ENCODE peak calls at places on chromosomes 7 and 10, in seven cellular contexts. One of them, this sample, is unnamed.
A peak's percentile ranks its signal among the peaks of the same experiment; 100 is the strongest.

GRCh38 chr10:70212277-70212676 is 21.0 kb downstream of the PPA1 start:
- DNase-seq in H7: no peak
- DNase-seq in AG09309: no peak
- DNase-seq in esophagus squamous epithelium: no peak
- DNase-seq in SK-N-DZ: no peak
- DNase-seq in HuH-7: no peak
- DNase-seq in activated naive CD4-positive, alpha-beta T cell: no peak
- DNase-seq in this sample: no peak

GRCh38 chr7:2109251-2109935 is 123.4 kb downstream of the MAD1L1 start:
- DNase-seq in activated naive CD4-positive, alpha-beta T cell: no peak
- DNase-seq in SK-N-DZ: no peak
- DNase-seq in HuH-7: no peak
- DNase-seq in H7: no peak
- DNase-seq in AG09309: no peak
- DNase-seq in esophagus squamous epithelium: no peak
- DNase-seq in this sample: no peak

GRCh38 chr10:120607710-120608703 is 151.0 kb downstream of the PLPP4 start:
- DNase-seq in esophagus squamous epithelium: no peak
- DNase-seq in AG09309: no peak
- DNase-seq in H7: no peak
- DNase-seq in SK-N-DZ: no peak
- DNase-seq in activated naive CD4-positive, alpha-beta T cell: no peak
- DNase-seq in HuH-7: no peak
- DNase-seq in this sample: no peak

GRCh38 chr10:51297438-51297837 is 223.2 kb downstream of the PRKG1 start:
- DNase-seq in H7: no peak
- DNase-seq in activated naive CD4-positive, alpha-beta T cell: no peak
- DNase-seq in esophagus squamous epithelium: no peak
- DNase-seq in AG09309: no peak
- DNase-seq in SK-N-DZ: no peak
- DNase-seq in HuH-7: no peak
- DNase-seq in this sample: no peak

GRCh38 chr10:110827410-110827809 is 44.3 kb upstream of the PDCD4 start:
- DNase-seq in AG09309: peak; percentile 27
- DNase-seq in activated naive CD4-positive, alpha-beta T cell: no peak
- DNase-seq in esophagus squamous epithelium: no peak
- DNase-seq in SK-N-DZ: no peak
- DNase-seq in HuH-7: no peak
- DNase-seq in H7: no peak
- DNase-seq in this sample: no peak

GRCh38 chr10:26801831-26802230 is 58.9 kb downstream of the ABI1 start:
- DNase-seq in esophagus squamous epithelium: no peak
- DNase-seq in activated naive CD4-positive, alpha-beta T cell: no peak
- DNase-seq in SK-N-DZ: no peak
- DNase-seq in H7: no peak
- DNase-seq in AG09309: no peak
- DNase-seq in HuH-7: no peak
- DNase-seq in this sample: no peak

GRCh38 chr7:111138196-111138569 is 47.3 kb downstream of the LRRN3 start:
- DNase-seq in esophagus squamous epithelium: no peak
- DNase-seq in SK-N-DZ: no peak
- DNase-seq in H7: no peak
- DNase-seq in AG09309: no peak
- DNase-seq in HuH-7: no peak
- DNase-seq in activated naive CD4-positive, alpha-beta T cell: peak; percentile 25
- DNase-seq in this sample: no peak

GRCh38 chr10:93579089-93579488 is 12.6 kb downstream of the FFAR4 start:
- DNase-seq in H7: no peak
- DNase-seq in SK-N-DZ: no peak
- DNase-seq in HuH-7: peak; percentile 45
- DNase-seq in AG09309: no peak
- DNase-seq in esophagus squamous epithelium: no peak
- DNase-seq in activated naive CD4-positive, alpha-beta T cell: no peak
- DNase-seq in this sample: peak; percentile 44

GRCh38 chr10:128843972-128844371 is 623.1 kb upstream of the MGMT start:
- DNase-seq in AG09309: no peak
- DNase-seq in activated naive CD4-positive, alpha-beta T cell: no peak
- DNase-seq in SK-N-DZ: no peak
- DNase-seq in HuH-7: no peak
- DNase-seq in H7: no peak
- DNase-seq in esophagus squamous epithelium: no peak
- DNase-seq in this sample: no peak

GRCh38 chr10:116113721-116114501 is 159.1 kb downstream of the GFRA1 start:
- DNase-seq in activated naive CD4-positive, alpha-beta T cell: no peak
- DNase-seq in HuH-7: no peak
- DNase-seq in esophagus squamous epithelium: no peak
- DNase-seq in H7: no peak
- DNase-seq in SK-N-DZ: no peak
- DNase-seq in AG09309: peak; percentile 20
- DNase-seq in this sample: no peak

GRCh38 chr10:93309062-93309461 is 173.1 kb downstream of the MYOF start:
- DNase-seq in activated naive CD4-positive, alpha-beta T cell: no peak
- DNase-seq in HuH-7: no peak
- DNase-seq in SK-N-DZ: peak; percentile 10
- DNase-seq in esophagus squamous epithelium: no peak
- DNase-seq in H7: no peak
- DNase-seq in AG09309: no peak
- DNase-seq in this sample: no peak

GRCh38 chr10:3339531-3339950 is 167.0 kb upstream of the PITRM1 start:
- DNase-seq in activated naive CD4-positive, alpha-beta T cell: no peak
- DNase-seq in AG09309: peak; percentile 10
- DNase-seq in H7: no peak
- DNase-seq in esophagus squamous epithelium: no peak
- DNase-seq in HuH-7: no peak
- DNase-seq in SK-N-DZ: no peak
- DNase-seq in this sample: no peak

GRCh38 chr7:94655884-94656657 is at the start of gene SGCE:
- DNase-seq in HuH-7: peak; percentile 76
- DNase-seq in H7: peak; percentile 75
- DNase-seq in esophagus squamous epithelium: peak; percentile 5
- DNase-seq in SK-N-DZ: peak; percentile 78
- DNase-seq in AG09309: peak; percentile 18
- DNase-seq in activated naive CD4-positive, alpha-beta T cell: peak; percentile 16
- DNase-seq in this sample: peak; percentile 93

GRCh38 chr7:133367561-133367960 is 114.7 kb downstream of the EXOC4 start:
- DNase-seq in H7: no peak
- DNase-seq in HuH-7: no peak
- DNase-seq in SK-N-DZ: no peak
- DNase-seq in esophagus squamous epithelium: no peak
- DNase-seq in AG09309: no peak
- DNase-seq in activated naive CD4-positive, alpha-beta T cell: no peak
- DNase-seq in this sample: no peak

GRCh38 chr7:8176370-8177081 is 85.4 kb downstream of the ICA1 start:
- DNase-seq in AG09309: no peak
- DNase-seq in H7: no peak
- DNase-seq in HuH-7: no peak
- DNase-seq in esophagus squamous epithelium: no peak
- DNase-seq in SK-N-DZ: no peak
- DNase-seq in activated naive CD4-positive, alpha-beta T cell: peak; percentile 19
- DNase-seq in this sample: no peak

GRCh38 chr10:102384606-102385429 is 10.7 kb upstream of the NFKB2 start:
- DNase-seq in activated naive CD4-positive, alpha-beta T cell: no peak
- DNase-seq in AG09309: no peak
- DNase-seq in SK-N-DZ: no peak
- DNase-seq in esophagus squamous epithelium: no peak
- DNase-seq in HuH-7: peak; percentile 54
- DNase-seq in H7: no peak
- DNase-seq in this sample: no peak

GRCh38 chr7:100215895-100216294 is 3.9 kb upstream of the PVRIG start:
- DNase-seq in activated naive CD4-positive, alpha-beta T cell: no peak
- DNase-seq in SK-N-DZ: no peak
- DNase-seq in HuH-7: no peak
- DNase-seq in H7: no peak
- DNase-seq in esophagus squamous epithelium: no peak
- DNase-seq in AG09309: no peak
- DNase-seq in this sample: no peak

GRCh38 chr10:91910467-91910866 is 1.2 kb upstream of the FGFBP3 start:
- DNase-seq in SK-N-DZ: no peak
- DNase-seq in esophagus squamous epithelium: no peak
- DNase-seq in AG09309: no peak
- DNase-seq in HuH-7: no peak
- DNase-seq in activated naive CD4-positive, alpha-beta T cell: no peak
- DNase-seq in H7: no peak
- DNase-seq in this sample: no peak

GRCh38 chr10:4426866-4427265 is 399.1 kb upstream of the AKR1E2 start:
- DNase-seq in HuH-7: no peak
- DNase-seq in activated naive CD4-positive, alpha-beta T cell: no peak
- DNase-seq in H7: no peak
- DNase-seq in AG09309: no peak
- DNase-seq in esophagus squamous epithelium: no peak
- DNase-seq in SK-N-DZ: no peak
- DNase-seq in this sample: no peak

GRCh38 chr10:15370741-15371701 is at the start of gene FAM171A1:
- DNase-seq in activated naive CD4-positive, alpha-beta T cell: peak; percentile 57
- DNase-seq in esophagus squamous epithelium: no peak
- DNase-seq in AG09309: no peak
- DNase-seq in H7: peak; percentile 93
- DNase-seq in SK-N-DZ: peak; percentile 52
- DNase-seq in HuH-7: peak; percentile 80
- DNase-seq in this sample: peak; percentile 83